ENCODE peak calls at places on chromosomes 12 and 14, in six cellular contexts. Z is mammary epithelial cell, A is tibial artery, O is SK-N-SH, V is IMR-90, T is astrocyte. X is an unnamed sample. For H3K27me3, the result is how much of the 10 kb centered on the place peaks cover.

GRCh38 chr12:57461904-57462306 is 2.3 kb downstream of the GLI1 start:
- DNase-seq in O (no peak), A (no peak), V (peak), T (peak), Z (no peak), X (no peak)

GRCh38 chr14:99321236-99321925 is 49.4 kb upstream of the BCL11B start:
- DNase-seq in O (no peak), T (no peak), Z (no peak), A (no peak), V (no peak), X (no peak)

GRCh38 chr14:41604793-41605534 is 1.7 kb upstream of the LRFN5 start:
- DNase-seq in A (no peak), T (peak), V (peak), Z (no peak), O (no peak), X (no peak)

GRCh38 chr14:61064866-61065265 is 83.8 kb downstream of the SLC38A6 start:
- DNase-seq in Z (no peak), T (no peak), A (no peak), V (no peak), O (no peak), X (no peak)

GRCh38 chr12:92702754-92703679 is at the start of gene PLEKHG7:
- DNase-seq in A (no peak), T (no peak), Z (no peak), V (no peak), O (no peak), X (peak)

GRCh38 chr12:113310489-113310888 is 24.4 kb downstream of the SLC8B1 start:
- DNase-seq in V (no peak), T (no peak), A (no peak), O (no peak), Z (peak), X (peak)

GRCh38 chr12:66131067-66131688 is 628 bp upstream of the LLPH start:
- DNase-seq in T (no peak), V (no peak), Z (no peak), O (no peak), A (no peak), X (peak)

GRCh38 chr14:104101086-104101621 is 15.7 kb downstream of the ASPG start:
- DNase-seq in V (no peak), T (no peak), Z (no peak), O (no peak), A (peak), X (peak)

GRCh38 chr12:98894412-98895085 is 249.5 kb downstream of the APAF1 start:
- DNase-seq in Z (no peak), A (no peak), V (no peak), T (no peak), O (peak), X (no peak)

GRCh38 chr14:94158239-94158888 is 15.8 kb upstream of the PPP4R4 start:
- DNase-seq in V (no peak), A (no peak), Z (peak), T (no peak), O (no peak), X (peak)

GRCh38 chr12:69318225-69318624 is 30.0 kb upstream of the LYZ start:
- DNase-seq in O (no peak), V (no peak), Z (no peak), A (no peak), T (no peak), X (no peak)

GRCh38 chr14:61177279-61178225 is 103.6 kb downstream of the TMEM30B start:
- DNase-seq in A (no peak), V (peak), T (peak), O (no peak), Z (peak), X (peak)

GRCh38 chr14:68790656-68791077 is 2.2 kb downstream of the ZFP36L1 start:
- DNase-seq in A (peak), Z (peak), T (no peak), O (no peak), V (no peak), X (peak)

GRCh38 chr14:70905316-70905715 is 1.9 kb upstream of the PCNX1 start:
- DNase-seq in A (no peak), T (no peak), V (peak), Z (no peak), O (no peak), X (no peak)

GRCh38 chr14:47276931-47277330 is 398.5 kb downstream of the MDGA2 start:
- DNase-seq in Z (no peak), O (no peak), V (no peak), T (no peak), A (no peak), X (no peak)

GRCh38 chr14:104090071-104090748 is 4.7 kb downstream of the ASPG start:
- DNase-seq in O (no peak), V (no peak), A (peak), T (no peak), Z (no peak), X (no peak)

GRCh38 chr14:61109288-61109687 is 128.2 kb downstream of the SLC38A6 start:
- DNase-seq in T (no peak), O (no peak), V (no peak), Z (no peak), A (no peak), X (no peak)

GRCh38 chr12:50677858-50678257 is 86.0 kb upstream of the ATF1 start:
- DNase-seq in O (no peak), Z (peak), T (peak), A (no peak), V (peak), X (no peak)

GRCh38 chr12:50084775-50085614 is at the start of gene SMARCD1:
- DNase-seq in Z (peak), A (peak), T (peak), V (peak), O (peak), X (peak)

GRCh38 chr14:74459289-74459946 is 33.4 kb upstream of the SYNDIG1L start:
- DNase-seq in T (peak), V (peak), Z (peak), A (no peak), O (peak), X (peak)

GRCh38 chr14:57390806-57391562 is 598 bp downstream of the NAA30 start:
- DNase-seq in T (peak), Z (peak), A (peak), V (peak), O (peak), X (no peak)

GRCh38 chr14:54671537-54671936 is 104.6 kb downstream of the SAMD4A start:
- DNase-seq in O (no peak), V (no peak), A (no peak), T (no peak), Z (no peak), X (no peak)

GRCh38 chr12:67772276-67773169 is 124.0 kb downstream of the DYRK2 start:
- DNase-seq in A (no peak), V (peak), T (peak), O (peak), Z (no peak), X (no peak)

GRCh38 chr12:106020736-106021135 is 118.0 kb downstream of the NUAK1 start:
- DNase-seq in Z (no peak), A (no peak), V (peak), O (no peak), T (peak), X (no peak)

GRCh38 chr14:27845241-27845850 is 921.2 kb upstream of the FOXG1 start:
- DNase-seq in O (peak), V (no peak), T (no peak), Z (no peak), A (no peak), X (no peak)

GRCh38 chr14:21405097-21405496 is 21.3 kb upstream of the SUPT16H start:
- DNase-seq in V (no peak), O (no peak), A (no peak), T (no peak), Z (peak), X (peak)

GRCh38 chr14:83294941-83295340 is 1761.3 kb upstream of the SEL1L start:
- DNase-seq in A (no peak), V (peak), T (peak), Z (no peak), O (no peak), X (peak)

GRCh38 chr12:122097641-122098364 is 19.2 kb downstream of the MLXIP start:
- DNase-seq in V (peak), T (peak), Z (no peak), A (no peak), O (peak), X (peak)

GRCh38 chr12:121719926-121720414 is 7.4 kb downstream of the TMEM120B start:
- DNase-seq in Z (peak), A (no peak), O (no peak), V (peak), T (peak), X (peak)

GRCh38 chr14:61812347-61813100 is 50.3 kb downstream of the SNAPC1 start:
- DNase-seq in V (no peak), T (peak), O (peak), Z (peak), A (no peak), X (no peak)

GRCh38 chr12:28882444-28882843 is 266.6 kb upstream of the FAR2 start:
- DNase-seq in V (peak), T (peak), A (no peak), O (no peak), Z (peak), X (peak)

GRCh38 chr12:26112703-26113147 is 12.1 kb downstream of the BHLHE41 start:
- DNase-seq in A (no peak), O (no peak), T (no peak), Z (no peak), V (peak), X (no peak)

GRCh38 chr12:116916122-116916521 is 5.4 kb downstream of the FBXW8 start:
- DNase-seq in T (peak), O (no peak), Z (peak), V (peak), A (no peak), X (peak)

GRCh38 chr12:6493580-6494350 is at the start of gene NCAPD2:
- DNase-seq in T (peak), Z (peak), V (peak), A (peak), O (peak), X (peak)

GRCh38 chr12:67475725-67476124 is 172.8 kb upstream of the DYRK2 start:
- DNase-seq in Z (peak), O (no peak), A (no peak), V (no peak), T (no peak), X (no peak)

GRCh38 chr12:53733051-53733812 is 6.0 kb upstream of the CALCOCO1 start:
- DNase-seq in A (no peak), T (peak), V (peak), Z (peak), O (no peak), X (no peak)

GRCh38 chr12:4857472-4858291 is 52.0 kb upstream of the KCNA1 start:
- DNase-seq in O (peak), V (peak), A (peak), T (peak), Z (peak), X (peak)

GRCh38 chr14:55921516-55921915 is 196.7 kb upstream of the PELI2 start:
- DNase-seq in V (no peak), O (no peak), T (no peak), Z (no peak), A (no peak), X (no peak)

GRCh38 chr14:22922294-22922693 is 3.3 kb upstream of the RBM23 start:
- DNase-seq in T (no peak), V (no peak), A (no peak), O (no peak), Z (no peak), X (no peak)

GRCh38 chr14:22918809-22919600 is at the start of gene RBM23:
- DNase-seq in A (peak), V (peak), T (peak), O (peak), Z (peak), X (peak)

GRCh38 chr14:22919601-22919921 is 612 bp upstream of the RBM23 start:
- DNase-seq in A (no peak), Z (no peak), T (no peak), O (no peak), V (no peak), X (no peak)

GRCh38 chr14:22918519-22918808 is 485 bp downstream of the RBM23 start:
- DNase-seq in V (no peak), A (no peak), T (no peak), Z (peak), O (peak), X (no peak)

DNA sequence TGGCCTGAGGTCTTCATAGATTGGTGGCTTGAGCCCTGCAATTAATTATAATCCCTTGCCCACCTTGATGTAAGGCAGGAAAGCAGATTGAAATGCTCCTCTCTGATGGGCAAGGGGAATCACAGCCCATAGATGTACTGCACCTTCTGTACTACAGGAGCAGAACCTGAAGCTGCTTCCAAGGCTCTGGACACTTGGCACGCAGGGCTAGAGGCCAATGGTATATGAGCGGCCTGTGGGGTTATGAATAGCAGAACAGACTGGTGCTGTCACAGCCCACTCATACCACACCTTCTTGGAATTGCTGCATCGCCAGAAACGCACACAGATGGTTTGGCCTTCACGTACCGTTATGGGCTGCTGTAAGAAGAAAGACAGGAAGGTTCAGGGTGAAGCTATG is 1.7 kb upstream of the RBM23 start:
- DNase-seq in Z (no peak), O (no peak), T (no peak), A (no peak), V (no peak), X (no peak)
- TF ChIP-seq CTCF in Z (no peak), O (no peak), T (no peak), A (no peak), V (no peak), X (no peak)

DNA sequence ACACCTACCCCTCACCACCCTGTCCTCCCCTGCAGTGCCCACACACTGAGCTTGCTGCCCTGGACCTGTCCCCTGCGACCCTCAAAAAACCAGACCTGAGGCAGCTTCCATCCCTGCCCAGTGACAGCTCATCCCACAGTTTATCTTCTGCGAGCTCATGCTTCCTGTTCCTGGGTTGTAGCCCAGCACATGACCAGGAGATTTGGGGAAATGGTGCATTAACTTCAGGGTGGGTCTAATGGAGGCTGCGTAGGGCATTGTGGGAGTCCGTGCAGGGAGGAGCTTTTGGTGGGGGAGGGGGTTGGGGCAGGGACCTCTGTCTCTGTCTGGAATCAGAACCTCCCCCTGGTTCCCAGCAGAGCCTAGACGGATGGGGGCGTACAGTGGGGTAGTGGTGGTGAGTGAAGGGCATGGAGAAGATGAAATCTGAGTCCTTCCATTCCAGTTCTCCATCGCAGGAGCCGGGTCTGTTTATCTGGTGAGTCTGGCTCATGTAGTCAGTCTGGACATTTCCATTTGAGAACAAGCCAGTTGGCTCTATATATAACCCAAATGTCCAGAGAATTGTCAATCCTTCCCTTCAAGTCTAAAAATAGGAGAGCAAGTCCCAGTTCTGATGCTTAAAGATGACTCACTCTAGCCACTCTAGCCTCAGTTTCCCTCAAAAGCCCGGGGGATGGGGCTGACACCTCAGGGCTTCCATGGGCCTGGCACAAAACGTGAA is 270.9 kb downstream of the CACNA1C start:
- DNase-seq in Z (no peak), V (peak), T (no peak), A (no peak), O (no peak), X (no peak)
- H3K4me3 ChIP-seq in Z (no peak), V (no peak), T (no peak), A (no peak), O (no peak), X (no peak)

DNA sequence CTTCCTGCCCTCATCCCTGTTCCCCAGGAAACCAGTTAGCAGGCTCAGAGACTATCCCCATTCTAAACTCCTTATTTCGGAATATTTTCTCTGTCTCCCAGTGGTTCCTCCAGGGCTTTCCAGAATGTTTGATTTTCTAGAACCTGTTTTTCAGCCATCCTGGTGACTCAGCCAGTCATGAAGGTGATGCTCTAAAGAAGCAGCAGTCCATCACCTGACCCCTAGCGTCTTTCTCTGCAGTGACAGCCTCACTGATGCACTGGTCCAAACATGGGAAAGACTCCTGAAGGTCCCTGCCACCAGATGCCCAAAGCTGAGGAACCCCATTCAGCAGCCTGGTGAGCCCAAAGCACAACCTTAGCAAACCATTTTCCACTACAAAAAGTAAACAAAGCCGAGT is 212.6 kb downstream of the PHETA1 start:
- DNase-seq in T (no peak), Z (peak), A (no peak), O (no peak), V (no peak), X (peak)
- H3K27me3 ChIP-seq in T (under half), Z (under half), A (under half), O (under half), V (under half), X (under half)

GRCh38 chr12:132490481-132491348 is 764 bp downstream of the FBRSL1 start:
- DNase-seq in A (no peak), T (peak), O (peak), V (peak), Z (no peak), X (no peak)

GRCh38 chr12:132489078-132489601 is 811 bp upstream of the FBRSL1 start:
- DNase-seq in O (no peak), T (no peak), V (no peak), Z (no peak), A (peak), X (no peak)

GRCh38 chr12:132488127-132489077 is 1.5 kb upstream of the FBRSL1 start:
- DNase-seq in O (no peak), Z (no peak), A (no peak), T (no peak), V (no peak), X (no peak)

GRCh38 chr12:132491349-132491663 is 1.4 kb downstream of the FBRSL1 start:
- DNase-seq in A (no peak), Z (no peak), T (no peak), V (no peak), O (no peak), X (peak)

GRCh38 chr12:132489602-132490239 is at the start of gene FBRSL1:
- DNase-seq in O (peak), V (peak), A (peak), T (peak), Z (peak), X (peak)
- TF ChIP-seq CTCF in O (no peak), V (no peak), A (no peak), T (no peak), Z (no peak), X (no peak)

GRCh38 chr12:27504506-27504905 is 19.5 kb upstream of the PPFIBP1 start:
- DNase-seq in T (no peak), O (no peak), A (no peak), V (peak), Z (no peak), X (peak)

GRCh38 chr12:27505771-27506170 is 18.2 kb upstream of the PPFIBP1 start:
- DNase-seq in O (no peak), Z (no peak), T (no peak), A (no peak), V (peak), X (no peak)

GRCh38 chr12:27501956-27502562 is 21.9 kb upstream of the PPFIBP1 start:
- DNase-seq in A (no peak), T (no peak), O (no peak), Z (no peak), V (no peak), X (no peak)

GRCh38 chr12:27506645-27507189 is 17.3 kb upstream of the PPFIBP1 start:
- DNase-seq in T (no peak), A (no peak), Z (no peak), O (no peak), V (no peak), X (no peak)

GRCh38 chr12:27505124-27505523 is 18.9 kb upstream of the PPFIBP1 start:
- DNase-seq in A (no peak), V (peak), O (no peak), Z (no peak), T (peak), X (no peak)
- H3K4me3 ChIP-seq in A (no peak), V (no peak), O (no peak), Z (no peak), T (no peak), X (no peak)

GRCh38 chr12:107775093-107775721 is 703 bp downstream of the ASCL4 start:
- DNase-seq in A (no peak), V (no peak), T (no peak), O (peak), Z (no peak), X (no peak)
- H3K27me3 ChIP-seq in A (under half), V (under half), T (under half), O (under half), Z (under half), X (under half)

DNA sequence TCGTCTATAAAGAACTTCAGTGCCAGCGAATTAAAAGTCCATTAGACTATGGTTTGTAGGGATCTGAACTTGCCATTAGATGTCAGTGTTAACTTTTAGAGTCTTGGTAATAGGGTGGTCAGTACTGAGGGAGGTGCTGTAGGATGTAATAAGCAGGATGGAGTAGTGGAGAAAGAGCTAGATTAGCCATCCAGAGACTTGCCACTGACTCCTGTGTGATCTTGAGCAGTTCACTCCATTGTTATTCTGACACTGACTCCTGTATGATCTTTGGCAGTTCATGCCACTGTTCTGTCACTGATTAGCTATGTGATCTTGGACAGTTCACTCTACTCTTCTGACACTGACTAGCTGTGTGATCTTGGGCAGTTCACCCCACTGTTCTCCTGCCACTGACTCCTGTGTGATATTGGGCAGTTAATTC is 133.6 kb downstream of the TTLL5 start:
- DNase-seq in V (peak), T (peak), O (peak), Z (peak), A (no peak), X (peak)
- TF ChIP-seq CTCF in V (peak), T (peak), O (peak), Z (peak), A (no peak), X (peak)

DNA sequence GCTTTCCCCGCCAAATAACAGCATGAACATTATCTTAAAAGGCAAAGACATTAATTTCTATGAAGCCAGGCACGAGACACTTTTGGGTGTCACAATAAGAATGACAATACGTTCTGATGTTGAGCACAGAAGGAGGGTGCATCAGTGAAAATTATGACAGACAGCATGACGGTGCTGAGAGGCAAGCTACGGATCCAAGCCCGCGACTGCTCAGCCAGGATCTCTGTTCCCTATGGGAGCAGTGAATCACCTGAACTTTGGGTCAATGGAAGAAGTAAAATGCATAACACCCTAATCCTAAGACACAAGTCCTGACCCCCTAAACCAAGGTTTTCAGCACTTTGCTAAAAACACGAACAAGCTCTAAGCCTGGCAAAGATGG is 51.7 kb downstream of the SLC25A47 start:
- DNase-seq in V (peak), A (no peak), O (no peak), Z (peak), T (no peak), X (no peak)
- H3K4me3 ChIP-seq in V (peak), A (peak), O (peak), Z (peak), T (peak), X (peak)